ENCODE peak calls at places on chromosomes 13 and 19, in eight cellular contexts. K is CD8-positive, alpha-beta T cell; U is activated naive CD8-positive, alpha-beta T cell treated with anti-CD3 and anti-CD28 coated beads for 36 hours; B is stimulated activated CD4-positive, alpha-beta T cell treated with anti-CD3 and anti-CD28 coated beads, Interleukin-1b, Interleukin-23, amount 100 ng/mL, for 1 hour; Y is coronary artery; D is SHP77; G is brain microvascular endothelial cell; Q is NCI-H1436. R is an unnamed sample.

GRCh38 chr13:88384542-88384941 is 713.4 kb downstream of the SLITRK5 start:
- DNase-seq in K (no peak), U (no peak), B (no peak), Y (no peak), D (no peak), G (no peak), Q (no peak), R (no peak)

GRCh38 chr13:23473236-23473635 is 39.7 kb upstream of the SACS start:
- DNase-seq in K (no peak), U (no peak), B (no peak), Y (no peak), D (no peak), G (no peak), Q (no peak), R (no peak)

GRCh38 chr19:17703823-17704463 is 15.3 kb upstream of the MAP1S start:
- DNase-seq in K (peak), U (peak), B (peak), Y (no peak), D (peak), G (peak), Q (no peak), R (peak)

GRCh38 chr19:48359123-48359522 is 4.6 kb downstream of the TMEM143 start:
- DNase-seq in K (no peak), U (no peak), B (no peak), Y (no peak), D (no peak), G (no peak), Q (no peak), R (no peak)

GRCh38 chr19:3687774-3688706 is 12.2 kb downstream of the PIP5K1C start:
- DNase-seq in K (peak), U (peak), B (no peak), Y (no peak), D (no peak), G (no peak), Q (no peak), R (peak)

GRCh38 chr13:95788100-95788463 is 111.1 kb downstream of the DNAJC3 start:
- DNase-seq in K (no peak), U (no peak), B (no peak), Y (no peak), D (no peak), G (no peak), Q (no peak), R (no peak)

GRCh38 chr19:19405919-19406877 is 723 bp downstream of the GATAD2A start:
- DNase-seq in K (no peak), U (peak), B (no peak), Y (peak), D (no peak), G (no peak), Q (no peak), R (peak)

GRCh38 chr13:30194906-30195305 is 112.4 kb downstream of the KATNAL1 start:
- DNase-seq in K (no peak), U (no peak), B (no peak), Y (no peak), D (no peak), G (no peak), Q (no peak), R (no peak)

GRCh38 chr13:24927810-24928404 is 163.9 kb downstream of the RNF17 start:
- DNase-seq in K (no peak), U (no peak), B (no peak), Y (no peak), D (no peak), G (no peak), Q (no peak), R (no peak)

GRCh38 chr13:53240316-53240715 is 211.7 kb downstream of the OLFM4 start:
- DNase-seq in K (no peak), U (no peak), B (no peak), Y (no peak), D (no peak), G (no peak), Q (no peak), R (no peak)

GRCh38 chr19:11152318-11153062 is 3.1 kb downstream of the SPC24 start:
- DNase-seq in K (no peak), U (no peak), B (no peak), Y (peak), D (no peak), G (no peak), Q (no peak), R (no peak)

GRCh38 chr19:17834350-17835181 is 13.2 kb downstream of the JAK3 start:
- DNase-seq in K (no peak), U (no peak), B (no peak), Y (no peak), D (no peak), G (no peak), Q (no peak), R (no peak)